ENCODE peak calls at places on chromosomes 12 and 14, in four cellular contexts. One of them, this sample, is unnamed.

GRCh38 chr14:73339846-73340565 is 102.7 kb downstream of the PAPLN start:
- DNase-seq in nephron progenitor cell: no peak
- DNase-seq in activated B cell treated with CpG ODN at 0.5 μM for 24 hours: no peak
- DNase-seq in neural crest cell: no peak
- DNase-seq in this sample: no peak

GRCh38 chr14:89378119-89378518 is 38.9 kb downstream of the FOXN3 start:
- DNase-seq in nephron progenitor cell: no peak
- DNase-seq in activated B cell treated with CpG ODN at 0.5 μM for 24 hours: no peak
- DNase-seq in neural crest cell: no peak
- DNase-seq in this sample: no peak

GRCh38 chr14:31982642-31983041 is 94.5 kb upstream of the ARHGAP5 start:
- DNase-seq in nephron progenitor cell: no peak
- DNase-seq in activated B cell treated with CpG ODN at 0.5 μM for 24 hours: no peak
- DNase-seq in neural crest cell: no peak
- DNase-seq in this sample: no peak

GRCh38 chr14:103091041-103091882 is 3.3 kb upstream of the EXOC3L4 start:
- DNase-seq in nephron progenitor cell: peak
- DNase-seq in activated B cell treated with CpG ODN at 0.5 μM for 24 hours: peak
- DNase-seq in neural crest cell: peak
- DNase-seq in this sample: no peak

GRCh38 chr12:101759396-101760047 is 20.3 kb upstream of the SYCP3 start:
- DNase-seq in nephron progenitor cell: no peak
- DNase-seq in activated B cell treated with CpG ODN at 0.5 μM for 24 hours: no peak
- DNase-seq in neural crest cell: no peak
- DNase-seq in this sample: no peak

GRCh38 chr12:47838286-47838931 is 18.7 kb upstream of the HDAC7 start:
- DNase-seq in nephron progenitor cell: peak
- DNase-seq in activated B cell treated with CpG ODN at 0.5 μM for 24 hours: no peak
- DNase-seq in neural crest cell: peak
- DNase-seq in this sample: no peak

GRCh38 chr12:102873077-102873476 is 44.0 kb downstream of the PAH start:
- DNase-seq in nephron progenitor cell: no peak
- DNase-seq in activated B cell treated with CpG ODN at 0.5 μM for 24 hours: no peak
- DNase-seq in neural crest cell: no peak
- DNase-seq in this sample: no peak

GRCh38 chr14:106347890-106348755 is 821.7 kb downstream of the TMEM121 start:
- DNase-seq in nephron progenitor cell: no peak
- DNase-seq in activated B cell treated with CpG ODN at 0.5 μM for 24 hours: no peak
- DNase-seq in neural crest cell: no peak
- DNase-seq in this sample: no peak

GRCh38 chr12:95060951-95061350 is 12.5 kb downstream of the NR2C1 start:
- DNase-seq in nephron progenitor cell: no peak
- DNase-seq in activated B cell treated with CpG ODN at 0.5 μM for 24 hours: no peak
- DNase-seq in neural crest cell: no peak
- DNase-seq in this sample: no peak

GRCh38 chr12:26239127-26239500 is 43.7 kb downstream of the SSPN start:
- DNase-seq in nephron progenitor cell: peak
- DNase-seq in activated B cell treated with CpG ODN at 0.5 μM for 24 hours: no peak
- DNase-seq in neural crest cell: no peak
- DNase-seq in this sample: no peak

GRCh38 chr12:49631336-49631907 is 8.1 kb downstream of the PRPF40B start:
- DNase-seq in nephron progenitor cell: no peak
- DNase-seq in activated B cell treated with CpG ODN at 0.5 μM for 24 hours: no peak
- DNase-seq in neural crest cell: no peak
- DNase-seq in this sample: no peak

GRCh38 chr14:99946652-99947489 is 118.4 kb upstream of the EVL start:
- DNase-seq in nephron progenitor cell: peak
- DNase-seq in activated B cell treated with CpG ODN at 0.5 μM for 24 hours: peak
- DNase-seq in neural crest cell: peak
- DNase-seq in this sample: peak

GRCh38 chr12:128791395-128792322 is 32.1 kb downstream of the SLC15A4 start:
- DNase-seq in nephron progenitor cell: no peak
- DNase-seq in activated B cell treated with CpG ODN at 0.5 μM for 24 hours: no peak
- DNase-seq in neural crest cell: no peak
- DNase-seq in this sample: no peak

GRCh38 chr12:108802666-108803036 is 54.7 kb downstream of the SSH1 start:
- DNase-seq in nephron progenitor cell: no peak
- DNase-seq in activated B cell treated with CpG ODN at 0.5 μM for 24 hours: no peak
- DNase-seq in neural crest cell: no peak
- DNase-seq in this sample: no peak

GRCh38 chr14:68878908-68879307 is 86.0 kb upstream of the ZFP36L1 start:
- DNase-seq in nephron progenitor cell: no peak
- DNase-seq in activated B cell treated with CpG ODN at 0.5 μM for 24 hours: no peak
- DNase-seq in neural crest cell: no peak
- DNase-seq in this sample: no peak

GRCh38 chr12:15811192-15812127 is 22.3 kb upstream of the EPS8 start:
- DNase-seq in nephron progenitor cell: no peak
- DNase-seq in activated B cell treated with CpG ODN at 0.5 μM for 24 hours: no peak
- DNase-seq in neural crest cell: no peak
- DNase-seq in this sample: no peak

GRCh38 chr12:22046968-22047390 is 961 bp downstream of the CMAS start:
- DNase-seq in nephron progenitor cell: no peak
- DNase-seq in activated B cell treated with CpG ODN at 0.5 μM for 24 hours: no peak
- DNase-seq in neural crest cell: no peak
- DNase-seq in this sample: no peak

GRCh38 chr12:75481774-75482173 is 1.2 kb downstream of the GLIPR1 start:
- DNase-seq in nephron progenitor cell: no peak
- DNase-seq in activated B cell treated with CpG ODN at 0.5 μM for 24 hours: no peak
- DNase-seq in neural crest cell: no peak
- DNase-seq in this sample: no peak

GRCh38 chr12:21526721-21527345 is 737 bp downstream of the SPX start:
- DNase-seq in nephron progenitor cell: no peak
- DNase-seq in activated B cell treated with CpG ODN at 0.5 μM for 24 hours: no peak
- DNase-seq in neural crest cell: no peak
- DNase-seq in this sample: no peak

GRCh38 chr12:53703746-53704145 is 23.5 kb downstream of the CALCOCO1 start:
- DNase-seq in nephron progenitor cell: no peak
- DNase-seq in activated B cell treated with CpG ODN at 0.5 μM for 24 hours: no peak
- DNase-seq in neural crest cell: no peak
- DNase-seq in this sample: no peak

GRCh38 chr12:18754118-18754707 is 16.3 kb downstream of the CAPZA3 start:
- DNase-seq in nephron progenitor cell: no peak
- DNase-seq in activated B cell treated with CpG ODN at 0.5 μM for 24 hours: no peak
- DNase-seq in neural crest cell: no peak
- DNase-seq in this sample: no peak

GRCh38 chr14:26765768-26766550 is 168.1 kb upstream of the NOVA1 start:
- DNase-seq in nephron progenitor cell: no peak
- DNase-seq in activated B cell treated with CpG ODN at 0.5 μM for 24 hours: no peak
- DNase-seq in neural crest cell: no peak
- DNase-seq in this sample: no peak

GRCh38 chr12:53725824-53726223 is 1.4 kb downstream of the CALCOCO1 start:
- DNase-seq in nephron progenitor cell: no peak
- DNase-seq in activated B cell treated with CpG ODN at 0.5 μM for 24 hours: no peak
- DNase-seq in neural crest cell: no peak
- DNase-seq in this sample: no peak

GRCh38 chr14:104136472-104137296 is 1.7 kb upstream of the KIF26A start:
- DNase-seq in nephron progenitor cell: peak
- DNase-seq in activated B cell treated with CpG ODN at 0.5 μM for 24 hours: no peak
- DNase-seq in neural crest cell: no peak
- DNase-seq in this sample: peak

GRCh38 chr14:102993523-102993922 is 63.8 kb downstream of the CDC42BPB start:
- DNase-seq in nephron progenitor cell: no peak
- DNase-seq in activated B cell treated with CpG ODN at 0.5 μM for 24 hours: no peak
- DNase-seq in neural crest cell: no peak
- DNase-seq in this sample: no peak

GRCh38 chr14:44297437-44297836 is 209.6 kb downstream of the FSCB start:
- DNase-seq in nephron progenitor cell: no peak
- DNase-seq in activated B cell treated with CpG ODN at 0.5 μM for 24 hours: no peak
- DNase-seq in neural crest cell: no peak
- DNase-seq in this sample: no peak

GRCh38 chr14:99231181-99231849 is 40.7 kb downstream of the BCL11B start:
- DNase-seq in nephron progenitor cell: peak
- DNase-seq in activated B cell treated with CpG ODN at 0.5 μM for 24 hours: no peak
- DNase-seq in neural crest cell: no peak
- DNase-seq in this sample: peak

GRCh38 chr12:9687228-9687627 is 17.7 kb downstream of the CLEC2D start:
- DNase-seq in nephron progenitor cell: no peak
- DNase-seq in activated B cell treated with CpG ODN at 0.5 μM for 24 hours: no peak
- DNase-seq in neural crest cell: no peak
- DNase-seq in this sample: no peak

GRCh38 chr12:13582421-13582820 is 385.9 kb downstream of the EMP1 start:
- DNase-seq in nephron progenitor cell: no peak
- DNase-seq in activated B cell treated with CpG ODN at 0.5 μM for 24 hours: no peak
- DNase-seq in neural crest cell: no peak
- DNase-seq in this sample: no peak

GRCh38 chr12:10033783-10034381 is 3.4 kb downstream of the CLEC9A start:
- DNase-seq in nephron progenitor cell: no peak
- DNase-seq in activated B cell treated with CpG ODN at 0.5 μM for 24 hours: no peak
- DNase-seq in neural crest cell: no peak
- DNase-seq in this sample: no peak

GRCh38 chr12:88571543-88571942 is 8.7 kb downstream of the KITLG start:
- DNase-seq in nephron progenitor cell: no peak
- DNase-seq in activated B cell treated with CpG ODN at 0.5 μM for 24 hours: no peak
- DNase-seq in neural crest cell: no peak
- DNase-seq in this sample: no peak

GRCh38 chr12:31324116-31324844 is 1.7 kb downstream of the SINHCAF start:
- DNase-seq in nephron progenitor cell: peak
- DNase-seq in activated B cell treated with CpG ODN at 0.5 μM for 24 hours: peak
- DNase-seq in neural crest cell: peak
- DNase-seq in this sample: peak
- TF ChIP-seq CTCF in nephron progenitor cell: no peak
- TF ChIP-seq CTCF in activated B cell treated with CpG ODN at 0.5 μM for 24 hours: no peak
- TF ChIP-seq CTCF in neural crest cell: peak
- TF ChIP-seq CTCF in this sample: no peak

GRCh38 chr12:105836235-105836634 is 302.5 kb downstream of the NUAK1 start:
- DNase-seq in nephron progenitor cell: no peak
- DNase-seq in activated B cell treated with CpG ODN at 0.5 μM for 24 hours: no peak
- DNase-seq in neural crest cell: no peak
- DNase-seq in this sample: no peak

GRCh38 chr12:105834496-105834895 is 304.3 kb downstream of the NUAK1 start:
- DNase-seq in nephron progenitor cell: no peak
- DNase-seq in activated B cell treated with CpG ODN at 0.5 μM for 24 hours: no peak
- DNase-seq in neural crest cell: no peak
- DNase-seq in this sample: no peak

GRCh38 chr12:105835505-105835904 is 303.2 kb downstream of the NUAK1 start:
- DNase-seq in nephron progenitor cell: no peak
- DNase-seq in activated B cell treated with CpG ODN at 0.5 μM for 24 hours: no peak
- DNase-seq in neural crest cell: no peak
- DNase-seq in this sample: no peak

DNA sequence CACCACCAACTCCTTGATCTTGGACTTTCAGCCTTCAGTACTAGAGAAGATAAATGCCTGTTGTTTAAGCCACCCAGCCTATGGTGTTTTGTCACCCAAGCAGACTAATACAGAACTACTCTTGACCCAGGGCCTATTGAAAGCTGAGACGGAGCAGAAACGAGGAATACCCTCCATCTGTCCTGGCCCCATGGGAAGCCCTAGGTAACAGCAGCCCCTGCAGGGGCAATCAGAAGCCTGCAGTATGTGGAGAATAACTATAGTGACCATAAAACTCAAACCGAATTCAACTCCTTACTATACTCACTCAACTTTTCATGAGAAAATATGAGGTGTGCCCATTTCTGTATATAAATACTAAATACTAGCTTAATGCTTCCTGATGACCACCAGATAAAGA is 307.4 kb downstream of the NUAK1 start:
- DNase-seq in nephron progenitor cell: no peak
- DNase-seq in activated B cell treated with CpG ODN at 0.5 μM for 24 hours: no peak
- DNase-seq in neural crest cell: no peak
- DNase-seq in this sample: no peak
- TF ChIP-seq CTCF in nephron progenitor cell: no peak
- TF ChIP-seq CTCF in activated B cell treated with CpG ODN at 0.5 μM for 24 hours: no peak
- TF ChIP-seq CTCF in neural crest cell: no peak
- TF ChIP-seq CTCF in this sample: no peak

GRCh38 chr12:91620949-91621348 is 438.3 kb upstream of the DCN start:
- DNase-seq in nephron progenitor cell: no peak
- DNase-seq in activated B cell treated with CpG ODN at 0.5 μM for 24 hours: no peak
- DNase-seq in neural crest cell: no peak
- DNase-seq in this sample: no peak
- TF ChIP-seq CTCF in nephron progenitor cell: no peak
- TF ChIP-seq CTCF in activated B cell treated with CpG ODN at 0.5 μM for 24 hours: no peak
- TF ChIP-seq CTCF in neural crest cell: no peak
- TF ChIP-seq CTCF in this sample: no peak

GRCh38 chr14:94121485-94121884 is 7.9 kb downstream of the IFI27L2 start:
- DNase-seq in nephron progenitor cell: no peak
- DNase-seq in activated B cell treated with CpG ODN at 0.5 μM for 24 hours: no peak
- DNase-seq in neural crest cell: no peak
- DNase-seq in this sample: no peak

GRCh38 chr14:94123296-94123695 is 6.1 kb downstream of the IFI27L2 start:
- DNase-seq in nephron progenitor cell: no peak
- DNase-seq in activated B cell treated with CpG ODN at 0.5 μM for 24 hours: no peak
- DNase-seq in neural crest cell: no peak
- DNase-seq in this sample: peak

GRCh38 chr14:94120667-94121335 is 8.6 kb downstream of the IFI27L2 start:
- DNase-seq in nephron progenitor cell: no peak
- DNase-seq in activated B cell treated with CpG ODN at 0.5 μM for 24 hours: no peak
- DNase-seq in neural crest cell: no peak
- DNase-seq in this sample: no peak

GRCh38 chr14:94123868-94124267 is 5.5 kb downstream of the IFI27L2 start:
- DNase-seq in nephron progenitor cell: no peak
- DNase-seq in activated B cell treated with CpG ODN at 0.5 μM for 24 hours: no peak
- DNase-seq in neural crest cell: no peak
- DNase-seq in this sample: peak

GRCh38 chr14:94122438-94122837 is 7.0 kb downstream of the IFI27L2 start:
- DNase-seq in nephron progenitor cell: no peak
- DNase-seq in activated B cell treated with CpG ODN at 0.5 μM for 24 hours: no peak
- DNase-seq in neural crest cell: no peak
- DNase-seq in this sample: no peak
- TF ChIP-seq CTCF in nephron progenitor cell: no peak
- TF ChIP-seq CTCF in activated B cell treated with CpG ODN at 0.5 μM for 24 hours: no peak
- TF ChIP-seq CTCF in neural crest cell: no peak
- TF ChIP-seq CTCF in this sample: no peak

GRCh38 chr14:43005807-43006206 is 1399.1 kb downstream of the LRFN5 start:
- DNase-seq in nephron progenitor cell: no peak
- DNase-seq in activated B cell treated with CpG ODN at 0.5 μM for 24 hours: no peak
- DNase-seq in neural crest cell: no peak
- DNase-seq in this sample: no peak
- TF ChIP-seq CTCF in nephron progenitor cell: no peak
- TF ChIP-seq CTCF in activated B cell treated with CpG ODN at 0.5 μM for 24 hours: no peak
- TF ChIP-seq CTCF in neural crest cell: no peak
- TF ChIP-seq CTCF in this sample: no peak

DNA sequence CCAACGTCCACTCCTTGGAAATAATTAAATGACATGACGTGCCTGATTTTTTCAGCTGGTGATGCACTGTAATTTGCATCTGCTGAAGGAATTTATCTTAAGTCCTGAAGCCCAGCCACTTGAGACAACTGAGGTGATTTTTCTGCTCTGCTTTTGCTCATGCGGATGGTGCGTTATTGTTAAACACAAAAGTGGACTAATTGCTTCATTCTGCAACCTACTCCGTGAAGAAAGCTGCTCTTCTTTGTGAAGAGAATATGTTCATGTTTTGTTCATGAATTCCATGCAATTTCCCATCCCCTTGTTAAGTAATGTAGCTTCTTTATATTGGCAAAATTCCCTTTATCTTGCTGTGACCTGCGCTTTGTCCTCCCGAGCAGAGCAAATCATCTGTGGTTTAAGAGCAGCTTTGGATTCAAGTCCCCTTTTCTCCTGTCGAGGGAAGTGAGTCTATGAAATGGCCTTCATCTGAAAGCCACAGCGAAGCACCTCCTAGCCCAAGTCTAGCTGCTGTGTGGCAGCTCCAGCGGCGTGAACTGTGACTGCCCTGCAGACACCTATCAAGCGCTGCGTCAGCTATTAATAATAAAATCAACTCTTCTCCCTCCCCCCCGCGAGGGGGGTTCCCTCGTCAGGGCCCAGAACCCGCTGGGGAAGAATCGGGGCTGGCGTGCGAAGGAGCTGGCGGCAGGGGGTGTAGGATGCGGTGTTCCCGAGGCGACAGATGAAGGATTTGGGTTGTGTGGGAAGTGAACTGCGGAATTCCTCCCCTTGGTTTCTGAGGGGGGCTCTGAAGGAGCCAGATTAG is 867 bp upstream of the ATP2A2 start:
- DNase-seq in nephron progenitor cell: no peak
- DNase-seq in activated B cell treated with CpG ODN at 0.5 μM for 24 hours: no peak
- DNase-seq in neural crest cell: no peak
- DNase-seq in this sample: peak
- TF ChIP-seq CTCF in nephron progenitor cell: no peak
- TF ChIP-seq CTCF in activated B cell treated with CpG ODN at 0.5 μM for 24 hours: no peak
- TF ChIP-seq CTCF in neural crest cell: no peak
- TF ChIP-seq CTCF in this sample: no peak